ENCODE peak calls at places on chromosomes 5 and 9, in four cellular contexts. One of them, this sample, is unnamed.

GRCh38 chr5:1732238-1732880 is 67.3 kb downstream of the MRPL36 start:
- DNase-seq in PC-9: no peak
- DNase-seq in choroid plexus epithelial cell: no peak
- DNase-seq in naive thymus-derived CD4-positive, alpha-beta T cell: no peak
- DNase-seq in this sample: no peak

GRCh38 chr9:137478613-137479314 is 19.6 kb upstream of the NSMF start:
- DNase-seq in PC-9: no peak
- DNase-seq in choroid plexus epithelial cell: peak
- DNase-seq in naive thymus-derived CD4-positive, alpha-beta T cell: no peak
- DNase-seq in this sample: no peak

GRCh38 chr5:135930029-135930948 is 24.5 kb downstream of the LECT2 start:
- DNase-seq in PC-9: no peak
- DNase-seq in choroid plexus epithelial cell: no peak
- DNase-seq in naive thymus-derived CD4-positive, alpha-beta T cell: no peak
- DNase-seq in this sample: no peak

GRCh38 chr9:88011005-88011766 is 36.9 kb upstream of the CDK20 start:
- DNase-seq in PC-9: no peak
- DNase-seq in choroid plexus epithelial cell: peak
- DNase-seq in naive thymus-derived CD4-positive, alpha-beta T cell: no peak
- DNase-seq in this sample: no peak

GRCh38 chr5:119070578-119070827 is 384 bp upstream of the DMXL1 start:
- DNase-seq in PC-9: no peak
- DNase-seq in choroid plexus epithelial cell: no peak
- DNase-seq in naive thymus-derived CD4-positive, alpha-beta T cell: no peak
- DNase-seq in this sample: no peak

GRCh38 chr9:126682928-126683697 is 69.4 kb downstream of the LMX1B start:
- DNase-seq in PC-9: no peak
- DNase-seq in choroid plexus epithelial cell: no peak
- DNase-seq in naive thymus-derived CD4-positive, alpha-beta T cell: no peak
- DNase-seq in this sample: no peak

GRCh38 chr5:172646716-172647285 is 5.7 kb downstream of the NEURL1B start:
- DNase-seq in PC-9: no peak
- DNase-seq in choroid plexus epithelial cell: peak
- DNase-seq in naive thymus-derived CD4-positive, alpha-beta T cell: no peak
- DNase-seq in this sample: peak

GRCh38 chr5:82406200-82406773 is 128.1 kb upstream of the RPS23 start:
- DNase-seq in PC-9: peak
- DNase-seq in choroid plexus epithelial cell: peak
- DNase-seq in naive thymus-derived CD4-positive, alpha-beta T cell: no peak
- DNase-seq in this sample: peak

GRCh38 chr5:180135967-180136641 is 64.5 kb upstream of the RNF130 start:
- DNase-seq in PC-9: no peak
- DNase-seq in choroid plexus epithelial cell: no peak
- DNase-seq in naive thymus-derived CD4-positive, alpha-beta T cell: no peak
- DNase-seq in this sample: no peak

GRCh38 chr9:114302727-114303126 is 20.2 kb upstream of the ORM1 start:
- DNase-seq in PC-9: no peak
- DNase-seq in choroid plexus epithelial cell: no peak
- DNase-seq in naive thymus-derived CD4-positive, alpha-beta T cell: no peak
- DNase-seq in this sample: no peak

GRCh38 chr5:61525573-61526142 is 193.6 kb downstream of the ZSWIM6 start:
- DNase-seq in PC-9: peak
- DNase-seq in choroid plexus epithelial cell: peak
- DNase-seq in naive thymus-derived CD4-positive, alpha-beta T cell: no peak
- DNase-seq in this sample: peak

GRCh38 chr5:55575815-55576583 is 41.2 kb upstream of the PLPP1 start:
- DNase-seq in PC-9: peak
- DNase-seq in choroid plexus epithelial cell: peak
- DNase-seq in naive thymus-derived CD4-positive, alpha-beta T cell: no peak
- DNase-seq in this sample: no peak

GRCh38 chr9:17807670-17808282 is 228.9 kb downstream of the SH3GL2 start:
- DNase-seq in PC-9: no peak
- DNase-seq in choroid plexus epithelial cell: no peak
- DNase-seq in naive thymus-derived CD4-positive, alpha-beta T cell: no peak
- DNase-seq in this sample: no peak

GRCh38 chr9:116658265-116658664 is 28.8 kb upstream of the TRIM32 start:
- DNase-seq in PC-9: no peak
- DNase-seq in choroid plexus epithelial cell: no peak
- DNase-seq in naive thymus-derived CD4-positive, alpha-beta T cell: no peak
- DNase-seq in this sample: no peak

GRCh38 chr9:83023151-83023550 is 39.8 kb downstream of the RASEF start:
- DNase-seq in PC-9: no peak
- DNase-seq in choroid plexus epithelial cell: no peak
- DNase-seq in naive thymus-derived CD4-positive, alpha-beta T cell: no peak
- DNase-seq in this sample: no peak

GRCh38 chr9:34651286-34651685 is 699 bp upstream of the IL11RA start:
- DNase-seq in PC-9: no peak
- DNase-seq in choroid plexus epithelial cell: peak
- DNase-seq in naive thymus-derived CD4-positive, alpha-beta T cell: no peak
- DNase-seq in this sample: no peak

GRCh38 chr9:128685022-128685332 is 4.0 kb upstream of the SET start:
- DNase-seq in PC-9: no peak
- DNase-seq in choroid plexus epithelial cell: peak
- DNase-seq in naive thymus-derived CD4-positive, alpha-beta T cell: no peak
- DNase-seq in this sample: no peak

GRCh38 chr5:144179226-144179625 is 8.6 kb downstream of the KCTD16 start:
- DNase-seq in PC-9: no peak
- DNase-seq in choroid plexus epithelial cell: no peak
- DNase-seq in naive thymus-derived CD4-positive, alpha-beta T cell: no peak
- DNase-seq in this sample: no peak

GRCh38 chr5:132214491-132214890 is 13.2 kb downstream of the P4HA2 start:
- DNase-seq in PC-9: peak
- DNase-seq in choroid plexus epithelial cell: no peak
- DNase-seq in naive thymus-derived CD4-positive, alpha-beta T cell: no peak
- DNase-seq in this sample: no peak

GRCh38 chr9:19757745-19758144 is 31.1 kb downstream of the SLC24A2 start:
- DNase-seq in PC-9: no peak
- DNase-seq in choroid plexus epithelial cell: no peak
- DNase-seq in naive thymus-derived CD4-positive, alpha-beta T cell: no peak
- DNase-seq in this sample: no peak

GRCh38 chr5:55220433-55221185 is 6.5 kb downstream of the MCIDAS start:
- DNase-seq in PC-9: no peak
- DNase-seq in choroid plexus epithelial cell: no peak
- DNase-seq in naive thymus-derived CD4-positive, alpha-beta T cell: no peak
- DNase-seq in this sample: peak

GRCh38 chr5:345404-346195 is 24.1 kb downstream of the AHRR start:
- DNase-seq in PC-9: no peak
- DNase-seq in choroid plexus epithelial cell: peak
- DNase-seq in naive thymus-derived CD4-positive, alpha-beta T cell: no peak
- DNase-seq in this sample: no peak

GRCh38 chr5:15746833-15747232 is 246.9 kb downstream of the FBXL7 start:
- DNase-seq in PC-9: no peak
- DNase-seq in choroid plexus epithelial cell: peak
- DNase-seq in naive thymus-derived CD4-positive, alpha-beta T cell: no peak
- DNase-seq in this sample: no peak

GRCh38 chr9:136977223-136978072 is at the start of gene PTGDS:
- DNase-seq in PC-9: no peak
- DNase-seq in choroid plexus epithelial cell: peak
- DNase-seq in naive thymus-derived CD4-positive, alpha-beta T cell: no peak
- DNase-seq in this sample: no peak

GRCh38 chr9:37425298-37425752 is 2.8 kb downstream of the GRHPR start:
- DNase-seq in PC-9: no peak
- DNase-seq in choroid plexus epithelial cell: peak
- DNase-seq in naive thymus-derived CD4-positive, alpha-beta T cell: no peak
- DNase-seq in this sample: no peak

GRCh38 chr5:117590944-117591343 is 1016.3 kb upstream of the SEMA6A start:
- DNase-seq in PC-9: no peak
- DNase-seq in choroid plexus epithelial cell: peak
- DNase-seq in naive thymus-derived CD4-positive, alpha-beta T cell: no peak
- DNase-seq in this sample: peak

GRCh38 chr5:139734517-139734916 is 61.1 kb upstream of the PSD2 start:
- DNase-seq in PC-9: no peak
- DNase-seq in choroid plexus epithelial cell: no peak
- DNase-seq in naive thymus-derived CD4-positive, alpha-beta T cell: no peak
- DNase-seq in this sample: no peak

GRCh38 chr5:174337276-174338203 is 292.0 kb downstream of the NSG2 start:
- DNase-seq in PC-9: peak
- DNase-seq in choroid plexus epithelial cell: no peak
- DNase-seq in naive thymus-derived CD4-positive, alpha-beta T cell: no peak
- DNase-seq in this sample: no peak

GRCh38 chr9:135078361-135078821 is 9.1 kb upstream of the OLFM1 start:
- DNase-seq in PC-9: no peak
- DNase-seq in choroid plexus epithelial cell: no peak
- DNase-seq in naive thymus-derived CD4-positive, alpha-beta T cell: no peak
- DNase-seq in this sample: no peak

GRCh38 chr5:75053286-75054109 is 1.1 kb upstream of the GCNT4 start:
- DNase-seq in PC-9: peak
- DNase-seq in choroid plexus epithelial cell: peak
- DNase-seq in naive thymus-derived CD4-positive, alpha-beta T cell: peak
- DNase-seq in this sample: peak

GRCh38 chr5:38994329-38994927 is 79.8 kb downstream of the RICTOR start:
- DNase-seq in PC-9: peak
- DNase-seq in choroid plexus epithelial cell: peak
- DNase-seq in naive thymus-derived CD4-positive, alpha-beta T cell: peak
- DNase-seq in this sample: peak

GRCh38 chr5:63963080-63963735 is 963 bp upstream of the HTR1A start:
- DNase-seq in PC-9: peak
- DNase-seq in choroid plexus epithelial cell: peak
- DNase-seq in naive thymus-derived CD4-positive, alpha-beta T cell: no peak
- DNase-seq in this sample: peak

GRCh38 chr9:71357346-71357745 is 235.9 kb upstream of the TRPM3 start:
- DNase-seq in PC-9: no peak
- DNase-seq in choroid plexus epithelial cell: no peak
- DNase-seq in naive thymus-derived CD4-positive, alpha-beta T cell: no peak
- DNase-seq in this sample: no peak

DNA sequence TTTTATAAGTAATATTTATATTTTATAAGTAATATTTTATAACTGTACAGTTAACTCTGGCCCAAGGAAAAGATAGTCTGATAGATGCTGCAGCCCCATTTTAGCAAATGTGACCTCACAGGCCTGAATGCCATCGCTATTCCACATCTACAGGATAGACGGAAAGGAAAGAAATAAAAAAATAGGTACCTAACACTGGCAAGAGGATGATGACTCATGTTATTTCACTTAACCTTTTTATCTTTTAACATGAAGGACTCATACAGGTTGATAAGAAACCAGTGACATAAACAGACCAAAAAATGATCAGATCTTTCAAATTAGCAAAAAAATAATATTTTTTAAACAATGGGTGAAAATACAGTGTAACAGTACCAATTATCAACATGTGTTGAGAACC is 2.7 kb downstream of the CD274 start:
- DNase-seq in PC-9: no peak
- DNase-seq in choroid plexus epithelial cell: no peak
- DNase-seq in naive thymus-derived CD4-positive, alpha-beta T cell: no peak
- DNase-seq in this sample: peak
- H3K4me3 ChIP-seq in PC-9: no peak
- H3K4me3 ChIP-seq in choroid plexus epithelial cell: no peak
- H3K4me3 ChIP-seq in naive thymus-derived CD4-positive, alpha-beta T cell: no peak
- H3K4me3 ChIP-seq in this sample: no peak

DNA sequence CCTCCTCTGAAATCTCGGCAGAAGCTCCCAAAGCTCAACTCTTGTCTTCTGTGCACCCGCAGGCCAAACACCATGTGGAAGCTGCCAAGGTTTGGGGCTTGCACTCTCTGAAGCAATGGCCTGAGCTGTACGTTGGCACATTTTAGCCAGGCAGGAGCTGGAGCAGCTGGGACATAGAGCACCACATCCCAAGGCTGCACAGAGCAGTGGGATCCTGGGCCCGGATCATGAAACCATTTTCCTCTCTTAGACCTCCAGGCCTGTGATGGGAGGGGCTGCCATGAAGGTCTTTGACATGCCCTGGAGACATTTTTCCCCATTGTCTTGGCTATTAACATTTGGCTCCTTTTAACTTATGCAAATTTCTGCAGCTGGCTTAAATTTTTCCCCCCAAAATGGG is 567.1 kb upstream of the ZNF608 start:
- DNase-seq in PC-9: no peak
- DNase-seq in choroid plexus epithelial cell: no peak
- DNase-seq in naive thymus-derived CD4-positive, alpha-beta T cell: no peak
- DNase-seq in this sample: no peak
- H3K4me3 ChIP-seq in PC-9: no peak
- H3K4me3 ChIP-seq in choroid plexus epithelial cell: no peak
- H3K4me3 ChIP-seq in naive thymus-derived CD4-positive, alpha-beta T cell: no peak
- H3K4me3 ChIP-seq in this sample: no peak

DNA sequence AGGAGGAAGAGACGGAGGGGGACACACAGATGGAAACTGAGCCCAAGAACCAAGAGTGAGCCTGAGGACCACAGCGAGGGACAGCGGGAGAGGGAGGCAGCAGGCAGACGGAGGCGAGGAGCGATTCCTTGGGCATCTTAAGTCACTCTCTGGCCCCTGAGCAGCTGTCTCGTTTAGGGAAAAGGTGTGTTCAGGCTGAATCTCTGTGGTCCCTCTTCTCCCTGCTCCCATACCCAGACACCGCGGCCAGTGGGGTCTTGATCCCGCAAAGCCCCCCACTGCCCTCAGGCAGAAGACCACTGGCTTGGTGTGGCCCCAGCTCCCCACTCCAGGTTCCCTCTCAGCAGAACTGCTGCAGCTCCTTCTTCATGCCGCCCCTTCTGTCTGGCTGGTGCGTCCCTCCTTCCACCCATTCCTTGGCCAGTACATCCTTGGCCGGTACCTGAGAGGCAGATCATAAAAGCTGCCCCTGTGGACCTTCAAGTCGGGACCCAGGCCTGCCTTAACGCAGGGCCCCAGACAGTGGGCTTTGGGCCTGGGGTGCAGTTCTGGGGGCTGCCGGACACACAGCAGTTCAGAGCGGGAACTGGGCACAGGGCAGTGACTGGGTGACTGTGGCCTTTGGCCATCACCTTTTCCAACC is 5.8 kb upstream of the RALGDS start:
- DNase-seq in PC-9: no peak
- DNase-seq in choroid plexus epithelial cell: no peak
- DNase-seq in naive thymus-derived CD4-positive, alpha-beta T cell: no peak
- DNase-seq in this sample: no peak
- H3K4me3 ChIP-seq in PC-9: no peak
- H3K4me3 ChIP-seq in choroid plexus epithelial cell: no peak
- H3K4me3 ChIP-seq in naive thymus-derived CD4-positive, alpha-beta T cell: no peak
- H3K4me3 ChIP-seq in this sample: no peak

GRCh38 chr9:95063300-95063699 is 254.2 kb downstream of the FANCC start:
- DNase-seq in PC-9: no peak
- DNase-seq in choroid plexus epithelial cell: no peak
- DNase-seq in naive thymus-derived CD4-positive, alpha-beta T cell: no peak
- DNase-seq in this sample: no peak

GRCh38 chr9:95061916-95062600 is 255.5 kb downstream of the FANCC start:
- DNase-seq in PC-9: no peak
- DNase-seq in choroid plexus epithelial cell: no peak
- DNase-seq in naive thymus-derived CD4-positive, alpha-beta T cell: no peak
- DNase-seq in this sample: no peak

GRCh38 chr9:95060246-95060645 is 257.3 kb downstream of the FANCC start:
- DNase-seq in PC-9: no peak
- DNase-seq in choroid plexus epithelial cell: no peak
- DNase-seq in naive thymus-derived CD4-positive, alpha-beta T cell: no peak
- DNase-seq in this sample: no peak

GRCh38 chr9:95060916-95061315 is 256.6 kb downstream of the FANCC start:
- DNase-seq in PC-9: no peak
- DNase-seq in choroid plexus epithelial cell: no peak
- DNase-seq in naive thymus-derived CD4-positive, alpha-beta T cell: no peak
- DNase-seq in this sample: no peak

DNA sequence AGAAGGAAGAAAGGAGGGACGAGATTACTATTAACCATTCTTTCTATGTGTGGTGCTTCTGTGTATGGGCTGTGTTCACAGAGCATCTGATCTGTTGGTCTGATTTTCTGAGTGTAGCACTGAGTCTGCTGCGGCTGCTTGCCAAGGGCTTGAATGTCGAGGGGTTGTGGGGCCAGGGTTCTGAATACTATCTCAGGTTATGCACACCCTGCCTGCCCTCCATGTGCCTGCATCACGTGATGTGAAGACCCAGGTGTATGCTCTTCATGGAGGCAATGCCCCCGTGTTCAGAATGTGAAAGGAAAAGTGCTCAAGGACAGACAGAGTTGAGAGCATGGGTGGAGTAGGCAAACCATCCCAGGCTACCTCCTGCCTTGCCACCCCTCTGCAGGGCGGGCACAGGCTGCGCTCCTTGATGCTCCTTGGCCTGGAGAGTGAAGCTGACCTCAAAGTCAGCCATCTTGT is 254.9 kb downstream of the FANCC start:
- DNase-seq in PC-9: no peak
- DNase-seq in choroid plexus epithelial cell: no peak
- DNase-seq in naive thymus-derived CD4-positive, alpha-beta T cell: no peak
- DNase-seq in this sample: no peak
- H3K4me3 ChIP-seq in PC-9: no peak
- H3K4me3 ChIP-seq in choroid plexus epithelial cell: no peak
- H3K4me3 ChIP-seq in naive thymus-derived CD4-positive, alpha-beta T cell: no peak
- H3K4me3 ChIP-seq in this sample: no peak